ENCODE peak calls at places on chromosomes 2 and 18, in ten cellular contexts. P is dorsolateral prefrontal cortex, Y is AG09309, M is GM23338, W is tibial nerve, G is fibroblast of mammary gland, V is GM12865, T is foreskin fibroblast, L is thyroid gland, Q is bronchial epithelial cell. C is an unnamed sample.

GRCh38 chr2:177178797-177179196 is 33.8 kb upstream of the HNRNPA3 start:
- DNase-seq in W (no peak), Q (no peak), G (no peak), L (no peak), Y (no peak), P (no peak), T (no peak), M (peak; percentile 53), V (no peak), C (no peak)

GRCh38 chr18:62939433-62939832 is 224.1 kb downstream of the PHLPP1 start:
- DNase-seq in M (no peak), G (no peak), L (no peak), V (no peak), T (no peak), Y (no peak), W (no peak), P (no peak), Q (no peak), C (no peak)

GRCh38 chr18:10006261-10006903 is 92.6 kb downstream of the VAPA start:
- DNase-seq in Q (peak; percentile 39), M (no peak), L (no peak), W (no peak), P (no peak), V (no peak), G (peak; percentile 47), T (peak; percentile 58), Y (no peak), C (peak; percentile 50)

GRCh38 chr2:45382744-45383143 is 228.3 kb downstream of the SRBD1 start:
- DNase-seq in V (no peak), P (no peak), M (no peak), Y (no peak), Q (peak; percentile 24), G (peak; percentile 53), W (no peak), L (no peak), T (peak; percentile 64), C (peak; percentile 81)

GRCh38 chr18:13452448-13452811 is 233.9 kb downstream of the LDLRAD4 start:
- DNase-seq in P (peak; percentile 78), Q (peak; percentile 17), Y (peak; percentile 54), W (no peak), V (no peak), M (peak; percentile 19), G (peak; percentile 28), L (peak; percentile 51), T (peak; percentile 12), C (peak; percentile 85)

GRCh38 chr2:127702395-127703009 is 1.2 kb downstream of the SFT2D3 start:
- DNase-seq in V (no peak), L (no peak), T (no peak), Y (no peak), G (no peak), P (no peak), Q (no peak), W (no peak), M (no peak), C (no peak)

GRCh38 chr2:223721746-223722145 is 115.6 kb downstream of the AP1S3 start:
- DNase-seq in Q (no peak), G (no peak), V (no peak), W (no peak), Y (no peak), L (no peak), P (no peak), T (no peak), M (no peak), C (no peak)

GRCh38 chr2:128775401-128776285 is 457.0 kb upstream of the HS6ST1 start:
- DNase-seq in T (no peak), Y (no peak), W (no peak), G (no peak), M (no peak), Q (no peak), P (no peak), L (no peak), V (no peak), C (no peak)

GRCh38 chr2:118169359-118170005 is 81.2 kb downstream of the INSIG2 start:
- DNase-seq in Y (no peak), L (no peak), T (no peak), G (no peak), M (peak; percentile 26), Q (no peak), P (no peak), V (no peak), W (no peak), C (peak; percentile 9)

GRCh38 chr18:10559566-10560456 is 34.0 kb downstream of the NAPG start:
- DNase-seq in Y (no peak), G (no peak), L (peak; percentile 41), M (no peak), T (peak; percentile 21), V (peak; percentile 64), P (no peak), W (no peak), Q (no peak), C (peak; percentile 20)

GRCh38 chr2:203811491-203812221 is 55.9 kb upstream of the CTLA4 start:
- DNase-seq in G (peak; percentile 95), Q (peak; percentile 89), Y (peak; percentile 73), T (peak; percentile 95), P (peak; percentile 48), V (peak; percentile 54), W (peak; percentile 51), M (no peak), L (peak; percentile 48), C (peak; percentile 91)

DNA sequence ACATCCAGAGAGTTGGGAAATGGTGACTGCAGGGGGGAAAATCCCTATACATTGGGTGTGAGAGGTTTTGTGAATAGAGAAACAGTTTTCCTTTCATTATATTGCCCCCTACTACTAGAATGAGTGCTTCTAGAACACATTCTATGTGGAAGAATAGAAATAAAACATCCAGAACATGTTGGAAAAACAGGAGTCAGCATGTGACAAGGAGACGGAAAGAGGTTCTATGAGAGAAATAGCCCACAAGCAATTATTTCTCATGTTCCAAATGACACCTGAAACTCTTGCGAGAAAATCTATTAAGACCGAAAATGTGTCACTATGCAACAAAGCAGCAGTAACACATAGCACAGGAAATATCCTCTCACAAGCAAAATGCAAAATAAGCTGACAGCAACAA is 202.7 kb upstream of the SPOPL start:
- DNase-seq in M (no peak), Y (no peak), P (no peak), W (no peak), G (no peak), Q (no peak), L (no peak), V (peak; percentile 61), T (no peak), C (no peak)
- H3K4me3 ChIP-seq in M (no peak overlapping the region), Y (no peak overlapping the region), P (no peak overlapping the region), W (no peak overlapping the region), G (no peak overlapping the region), Q (no peak overlapping the region), L (no peak overlapping the region), V (no peak overlapping the region), T (no peak overlapping the region), C (no peak overlapping the region)

GRCh38 chr2:68185541-68186164 is 28.0 kb downstream of the PNO1 start:
- DNase-seq in V (peak; percentile 83), Y (no peak), W (no peak), P (no peak), M (peak; percentile 87), Q (peak; percentile 42), T (no peak), G (peak; percentile 60), L (peak; percentile 11), C (peak; percentile 51)
- TF ChIP-seq CTCF in V (peak; percentile 74), Y (peak; percentile 68), W (peak; percentile 48), P (peak; percentile 40), M (peak; percentile 90), Q (peak; percentile 76), T (peak; percentile 67), G (peak; percentile 72), L (peak; percentile 45), C (peak; percentile 78)

GRCh38 chr2:111057045-111057444 is 63.7 kb upstream of the BCL2L11 start:
- DNase-seq in M (no peak), Q (no peak), Y (no peak), L (no peak), T (no peak), G (no peak), V (peak; percentile 39), P (no peak), W (no peak), C (no peak)

GRCh38 chr2:111058264-111058663 is 62.5 kb upstream of the BCL2L11 start:
- DNase-seq in Q (no peak), G (no peak), T (no peak), L (no peak), Y (no peak), W (no peak), P (no peak), V (no peak), M (no peak), C (no peak)

GRCh38 chr2:111055735-111056134 is 65.0 kb upstream of the BCL2L11 start:
- DNase-seq in L (no peak), W (no peak), V (no peak), Y (no peak), P (no peak), T (no peak), Q (no peak), M (no peak), G (no peak), C (no peak)

GRCh38 chr2:111054791-111055627 is 65.7 kb upstream of the BCL2L11 start:
- DNase-seq in V (peak; percentile 69), M (no peak), Q (no peak), G (no peak), P (no peak), L (peak; percentile 27), T (no peak), Y (no peak), W (no peak), C (no peak)

DNA sequence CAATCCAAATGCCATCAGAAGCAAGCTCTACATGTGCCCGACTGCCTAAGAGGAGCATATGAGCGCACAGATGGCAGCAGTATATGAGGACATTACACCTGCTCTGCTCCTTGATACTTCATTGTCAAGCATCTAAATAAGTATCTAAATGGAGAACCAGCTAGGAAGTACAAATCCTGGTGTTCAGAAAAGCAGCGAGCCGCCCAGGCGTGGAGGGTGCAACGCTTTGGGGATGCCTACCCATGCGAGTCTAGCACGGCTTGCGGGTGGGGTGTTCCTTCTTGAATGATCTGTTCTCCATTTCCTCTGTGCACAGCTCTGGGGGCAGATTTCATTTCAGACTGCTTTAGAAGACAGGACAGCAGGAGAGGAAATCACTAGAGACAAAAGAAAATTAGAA is 63.0 kb upstream of the BCL2L11 start:
- DNase-seq in Q (no peak), T (no peak), Y (no peak), G (no peak), P (no peak), W (no peak), V (peak; percentile 34), M (no peak), L (peak; percentile 9), C (no peak)
- H3K4me3 ChIP-seq in Q (no peak overlapping the region), T (no peak overlapping the region), Y (no peak overlapping the region), G (no peak overlapping the region), P (no peak overlapping the region), W (no peak overlapping the region), V (no peak overlapping the region), M (no peak overlapping the region), L (no peak overlapping the region), C (no peak overlapping the region)

DNA sequence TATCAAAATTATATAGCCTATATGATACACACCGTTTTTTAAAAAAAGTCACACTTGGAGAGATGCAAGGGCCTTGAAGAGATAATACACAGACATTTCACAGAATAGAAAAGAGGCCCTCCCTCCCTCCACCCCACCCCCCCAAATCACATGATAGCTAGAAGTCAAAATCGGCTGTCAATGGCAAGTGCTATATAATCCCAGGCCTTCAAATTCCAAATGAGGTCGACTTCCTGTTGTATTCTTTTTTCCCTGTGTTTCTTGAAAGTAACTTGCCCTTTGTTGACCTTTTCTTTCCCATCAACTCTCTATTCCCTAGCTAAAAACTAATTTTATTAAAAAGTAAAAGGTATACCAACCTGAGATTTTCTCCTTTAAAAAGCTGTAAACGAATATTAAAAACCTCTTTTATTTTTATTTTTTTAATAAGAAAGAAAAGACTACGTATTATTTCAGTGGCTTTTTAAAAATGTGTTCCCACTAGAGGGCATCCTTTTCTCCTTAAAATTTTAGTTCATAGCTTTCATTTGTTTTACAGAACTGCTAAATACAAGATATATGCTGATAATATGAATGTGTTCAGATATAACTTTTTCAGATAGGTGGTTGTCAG is 46.6 kb downstream of the KCMF1 start:
- DNase-seq in G (no peak), Q (peak; percentile 21), T (no peak), L (no peak), V (peak; percentile 4), P (no peak), Y (no peak), M (peak; percentile 61), W (no peak), C (peak; percentile 56)
- TF ChIP-seq CTCF in G (peak; percentile 39), Q (no peak), T (no peak), L (peak; percentile 47), V (peak; percentile 7), P (peak; percentile 53), Y (peak; percentile 19), M (peak; percentile 74), W (peak; percentile 40), C (peak; percentile 49)

C was measured in choroid plexus epithelial cell.